ENCODE peak calls at places on chromosomes 3 and 15, in five cellular contexts. I is transverse colon, P is activated T-cell treated with anti-CD3 and anti-CD28 coated beads for 48 hours, Q is neural crest cell, N is ACHN. T is an unnamed sample.

GRCh38 chr3:190883973-190884832 is 21.7 kb upstream of the GMNC start:
- DNase-seq in I (peak), P (no peak), N (peak), Q (peak), T (peak)

GRCh38 chr15:67570875-67571642 is 28.6 kb downstream of the MAP2K5 start:
- DNase-seq in N (no peak), Q (no peak), P (no peak), I (no peak), T (no peak)

GRCh38 chr3:129116482-129116946 is 5.1 kb downstream of the RAB43 start:
- DNase-seq in N (no peak), Q (no peak), I (no peak), P (no peak), T (peak)

GRCh38 chr15:75107509-75107904 is 84.1 kb downstream of the PPCDC start:
- DNase-seq in Q (no peak), I (no peak), P (no peak), N (no peak), T (no peak)

GRCh38 chr15:59300618-59301139 is 72.0 kb downstream of the MYO1E start:
- DNase-seq in N (peak), P (no peak), I (peak), Q (no peak), T (no peak)

GRCh38 chr3:122942937-122943827 is 84.4 kb downstream of the SEMA5B start:
- DNase-seq in P (peak), Q (peak), N (peak), I (peak), T (peak)

GRCh38 chr3:66822059-66823009 is 175.8 kb upstream of the KBTBD8 start:
- DNase-seq in P (peak), Q (peak), N (peak), I (peak), T (peak)

GRCh38 chr15:68279218-68279533 is 1.6 kb downstream of the FEM1B start:
- DNase-seq in P (no peak), N (no peak), I (no peak), Q (no peak), T (no peak)

GRCh38 chr3:180804871-180805430 is 107.5 kb upstream of the FXR1 start:
- DNase-seq in I (no peak), N (no peak), P (no peak), Q (peak), T (peak)

GRCh38 chr3:9099711-9100110 is 136.4 kb upstream of the RAD18 start:
- DNase-seq in Q (no peak), P (no peak), N (no peak), I (no peak), T (no peak)

GRCh38 chr3:62718011-62718410 is 157.2 kb downstream of the CADPS start:
- DNase-seq in N (no peak), I (no peak), P (no peak), Q (no peak), T (no peak)

GRCh38 chr15:66931768-66932633 is 133.4 kb upstream of the SMAD3 start:
- DNase-seq in Q (no peak), N (peak), P (no peak), I (peak), T (peak)

GRCh38 chr3:171044828-171045793 is 18.6 kb upstream of the SLC2A2 start:
- DNase-seq in N (peak), Q (no peak), P (no peak), I (no peak), T (no peak)

GRCh38 chr3:71581451-71581980 is 2.0 kb downstream of the FOXP1 start:
- DNase-seq in I (peak), P (peak), Q (peak), N (peak), T (peak)

GRCh38 chr3:79139395-79140060 is 628.3 kb downstream of the ROBO1 start:
- DNase-seq in Q (no peak), P (no peak), I (no peak), N (no peak), T (no peak)

GRCh38 chr15:85047271-85047948 is 65.8 kb downstream of the PDE8A start:
- DNase-seq in I (peak), Q (no peak), N (peak), P (no peak), T (no peak)

GRCh38 chr15:93987068-93987467 is 244.3 kb upstream of the MCTP2 start:
- DNase-seq in I (no peak), N (no peak), P (no peak), Q (no peak), T (no peak)

GRCh38 chr3:9071982-9072666 is 108.9 kb upstream of the RAD18 start:
- DNase-seq in I (no peak), N (no peak), P (no peak), Q (no peak), T (no peak)

GRCh38 chr3:120145498-120146285 is 51.4 kb upstream of the GSK3B start:
- DNase-seq in Q (no peak), I (no peak), N (peak), P (no peak), T (peak)

T was measured in ELF-1.